ENCODE peak calls at places on chromosomes 5 and 9, in eight cellular contexts. X is hepatocyte, K is H9, J is endothelial cell of umbilical vein, D is neuronal stem cell, L is PC-9, Z is HCT116, Y is OCI-LY7. E is an unnamed sample.

GRCh38 chr5:26121343-26121742 is 917.0 kb downstream of the CDH9 start:
- DNase-seq in X (peak), K (peak), J (no peak), D (peak), L (no peak), Z (no peak), Y (no peak), E (no peak)

GRCh38 chr5:158569534-158569933 is 530.2 kb downstream of the EBF1 start:
- DNase-seq in X (no peak), K (peak), J (no peak), D (peak), L (no peak), Z (no peak), Y (no peak), E (no peak)

GRCh38 chr9:115810166-115810565 is 343.4 kb upstream of the PAPPA start:
- DNase-seq in X (no peak), K (no peak), J (no peak), D (no peak), L (no peak), Z (no peak), Y (no peak), E (no peak)

GRCh38 chr9:6845881-6846280 is 88.1 kb downstream of the KDM4C start:
- DNase-seq in X (peak), K (peak), J (no peak), D (peak), L (no peak), Z (peak), Y (no peak), E (no peak)

GRCh38 chr5:145010834-145011233 is 824.3 kb downstream of the PRELID2 start:
- DNase-seq in X (no peak), K (no peak), J (no peak), D (no peak), L (no peak), Z (no peak), Y (no peak), E (no peak)

GRCh38 chr9:37034320-37034937 is 361 bp upstream of the PAX5 start:
- DNase-seq in X (peak), K (peak), J (no peak), D (no peak), L (no peak), Z (no peak), Y (peak), E (no peak)

GRCh38 chr5:60402161-60402785 is 297.7 kb downstream of the DEPDC1B start:
- DNase-seq in X (no peak), K (no peak), J (no peak), D (no peak), L (no peak), Z (no peak), Y (no peak), E (no peak)

GRCh38 chr5:173895766-173896165 is 7.6 kb downstream of the CPEB4 start:
- DNase-seq in X (no peak), K (no peak), J (no peak), D (no peak), L (peak), Z (no peak), Y (no peak), E (no peak)

GRCh38 chr5:179699640-179700298 is 1.0 kb downstream of the CANX start:
- DNase-seq in X (peak), K (no peak), J (peak), D (no peak), L (no peak), Z (no peak), Y (peak), E (peak)

GRCh38 chr9:136141716-136142415 is 23.2 kb upstream of the TMEM250 start:
- DNase-seq in X (no peak), K (no peak), J (no peak), D (no peak), L (no peak), Z (no peak), Y (no peak), E (no peak)

GRCh38 chr5:122144236-122144635 is 14.9 kb downstream of the ZNF474 start:
- DNase-seq in X (no peak), K (no peak), J (no peak), D (no peak), L (no peak), Z (no peak), Y (no peak), E (no peak)

GRCh38 chr5:43121565-43122484 is 1.1 kb downstream of the ZNF131 start:
- DNase-seq in X (peak), K (no peak), J (peak), D (peak), L (peak), Z (no peak), Y (peak), E (peak)

GRCh38 chr9:80066931-80067330 is 495.2 kb downstream of the TLE4 start:
- DNase-seq in X (peak), K (no peak), J (no peak), D (peak), L (no peak), Z (no peak), Y (no peak), E (no peak)

GRCh38 chr9:113581865-113582697 is 118.6 kb downstream of the RGS3 start:
- DNase-seq in X (no peak), K (no peak), J (peak), D (no peak), L (no peak), Z (no peak), Y (peak), E (peak)

GRCh38 chr5:14665110-14665822 is 748 bp downstream of the OTULIN start:
- DNase-seq in X (peak), K (peak), J (peak), D (peak), L (no peak), Z (no peak), Y (peak), E (peak)

GRCh38 chr5:160030631-160031377 is 21.9 kb downstream of the TTC1 start:
- DNase-seq in X (no peak), K (no peak), J (no peak), D (no peak), L (no peak), Z (no peak), Y (no peak), E (peak)

GRCh38 chr9:134929560-134930158 is 11.9 kb upstream of the FCN1 start:
- DNase-seq in X (no peak), K (no peak), J (no peak), D (no peak), L (no peak), Z (no peak), Y (peak), E (no peak)

DNA sequence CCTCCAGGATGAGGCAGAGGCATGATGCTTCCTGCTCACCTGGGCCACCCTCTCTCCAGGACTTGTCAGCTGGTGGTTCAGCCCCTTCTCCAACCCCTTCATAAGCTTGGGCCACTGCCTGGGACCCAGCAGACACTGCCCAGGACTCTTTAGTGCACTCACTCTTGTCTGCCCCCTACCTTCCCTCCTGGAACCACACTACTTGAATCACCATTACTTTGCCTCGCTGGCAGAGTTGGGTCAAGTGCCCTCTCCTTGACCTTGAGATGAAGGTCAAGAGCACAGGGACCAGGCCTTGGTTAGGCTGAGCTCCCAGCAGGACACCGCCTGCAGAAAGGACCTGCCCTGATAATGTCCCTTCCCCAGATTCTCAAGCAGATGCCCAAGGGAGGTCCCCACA is 8.5 kb upstream of the ENDOG start:
- DNase-seq in X (no peak), K (no peak), J (no peak), D (no peak), L (no peak), Z (no peak), Y (no peak), E (no peak)
- H3K4me2 ChIP-seq in X (no peak), K (no peak), J (no peak), D (no peak), L (no peak), Z (no peak), Y (no peak), E (no peak)

DNA sequence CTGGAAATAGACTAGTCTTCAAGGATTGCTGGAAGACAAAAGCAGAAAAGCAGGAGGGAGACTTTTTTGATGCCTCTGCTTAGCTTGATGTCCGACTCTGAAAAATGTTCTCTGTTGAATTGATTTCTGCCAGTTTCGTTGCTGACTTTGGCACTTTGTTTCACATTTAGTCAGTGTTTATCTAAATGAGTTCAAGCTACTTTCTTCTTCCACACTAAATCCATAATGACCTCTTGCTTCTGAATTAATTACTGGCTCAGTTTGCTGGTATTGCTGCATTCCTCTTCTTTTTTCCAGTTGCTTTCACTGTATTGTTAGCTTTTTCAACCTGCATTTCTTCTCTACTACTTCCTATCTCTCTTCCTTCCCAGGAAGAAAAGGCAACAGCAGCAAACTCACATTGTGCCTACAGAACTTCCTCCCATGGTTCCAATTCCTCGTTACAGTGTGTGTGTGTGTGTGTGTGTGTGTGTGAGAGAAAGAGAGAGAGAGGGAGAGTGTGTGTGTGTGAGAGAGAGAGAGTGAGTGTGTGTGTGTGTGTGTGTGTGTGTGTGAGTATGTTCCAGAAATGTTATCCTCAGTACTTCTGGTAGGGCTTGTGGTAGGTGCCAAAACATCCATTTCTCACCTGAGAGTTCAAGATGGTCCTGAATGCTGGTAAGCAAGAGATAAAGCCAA is 234.8 kb downstream of the CSNK1G3 start:
- DNase-seq in X (no peak), K (no peak), J (peak), D (no peak), L (no peak), Z (no peak), Y (no peak), E (no peak)
- H3K4me2 ChIP-seq in X (no peak), K (no peak), J (no peak), D (no peak), L (no peak), Z (no peak), Y (no peak), E (no peak)

GRCh38 chr9:128702949-128703615 is 779 bp downstream of the PKN3 start:
- DNase-seq in X (no peak), K (peak), J (peak), D (peak), L (peak), Z (no peak), Y (no peak), E (no peak)
- H3K4me2 ChIP-seq in X (peak), K (peak), J (peak), D (peak), L (peak), Z (peak), Y (peak), E (peak)

DNA sequence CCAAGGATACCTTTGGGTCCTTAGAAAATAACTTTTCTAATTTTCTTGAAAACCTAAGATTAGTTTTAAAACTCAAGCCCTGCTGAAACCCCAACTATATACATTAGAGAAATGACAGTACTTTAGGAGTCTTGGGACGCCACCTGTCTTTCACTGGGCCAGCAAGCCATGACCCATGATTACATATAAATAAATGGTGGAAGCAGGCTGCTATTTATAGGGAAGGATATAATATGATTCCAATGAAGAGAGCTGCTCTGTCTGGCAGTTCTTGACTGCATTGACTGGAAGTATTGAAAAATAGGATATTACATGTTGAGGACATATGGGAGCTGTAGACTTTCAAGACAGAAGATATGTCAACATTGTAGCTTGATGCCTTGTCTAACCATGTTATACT is 7.3 kb downstream of the JMY start:
- DNase-seq in X (no peak), K (no peak), J (no peak), D (no peak), L (no peak), Z (no peak), Y (no peak), E (no peak)
- H3K4me2 ChIP-seq in X (no peak), K (no peak), J (no peak), D (no peak), L (no peak), Z (no peak), Y (no peak), E (no peak)

E was measured in fibroblast of lung.